ENCODE peak calls at places on chromosome 17, in seven cellular contexts. B, W, D, G, F, R and M are unnamed samples.
A peak's percentile ranks its signal among the peaks of the same experiment; 100 is the strongest.

GRCh38 chr17:20084621-20085282 is 75.6 kb downstream of the SPECC1 start:
- DNase-seq in F (no peak), W (no peak), R (no peak), B (no peak), G (no peak), D (no peak), M (no peak)

GRCh38 chr17:17364338-17364667 is 61.1 kb downstream of the NT5M start:
- DNase-seq in W (no peak), F (no peak), D (no peak), R (no peak), G (no peak), B (no peak), M (no peak)

GRCh38 chr17:17537311-17538099 is 41.3 kb upstream of the RASD1 start:
- DNase-seq in R (no peak), D (no peak), G (no peak), B (no peak), F (no peak), W (no peak), M (no peak)

GRCh38 chr17:4739122-4740024 is at the start of the genes CXCL16 and ZMYND15:
- DNase-seq in F (no peak), R (no peak), B (peak; percentile 42), W (no peak), D (no peak), G (peak; percentile 79), M (peak; percentile 47)

GRCh38 chr17:50507871-50508572 is at the start of gene MYCBPAP:
- DNase-seq in B (no peak), D (no peak), G (peak; percentile 98), W (peak; percentile 28), R (peak; percentile 43), F (no peak), M (peak; percentile 78)

GRCh38 chr17:11539637-11540036 is 58.6 kb upstream of the DNAH9 start:
- DNase-seq in W (no peak), F (no peak), D (no peak), G (peak; percentile 56), R (no peak), B (no peak), M (no peak)

GRCh38 chr17:40329981-40330794 is 21.2 kb downstream of the RARA start:
- DNase-seq in R (no peak), W (no peak), B (no peak), F (no peak), G (peak; percentile 67), D (no peak), M (no peak)

GRCh38 chr17:4583796-4584124 is 569 bp upstream of the SMTNL2 start:
- DNase-seq in B (peak; percentile 28), G (peak; percentile 79), F (no peak), R (no peak), D (peak; percentile 31), W (no peak), M (no peak)

GRCh38 chr17:14297161-14297851 is 3.6 kb upstream of the HS3ST3B1 start:
- DNase-seq in D (no peak), F (peak; percentile 48), G (peak; percentile 50), R (no peak), W (no peak), B (no peak), M (peak; percentile 30)

GRCh38 chr17:44775136-44775837 is 16.5 kb downstream of the ADAM11 start:
- DNase-seq in D (peak; percentile 97), W (peak; percentile 91), R (peak; percentile 99), F (peak; percentile 98), G (peak; percentile 98), B (no peak), M (peak; percentile 99)

GRCh38 chr17:608911-609882 is 105.4 kb downstream of the VPS53 start:
- DNase-seq in W (peak; percentile 30), G (peak; percentile 35), R (no peak), B (no peak), F (no peak), D (no peak), M (no peak)

GRCh38 chr17:5897320-5897911 is 172.8 kb upstream of the WSCD1 start:
- DNase-seq in F (no peak), W (no peak), G (no peak), B (no peak), D (no peak), R (peak; percentile 49), M (no peak)

GRCh38 chr17:16363749-16364536 is 10.7 kb upstream of the CENPV start:
- DNase-seq in R (no peak), G (peak; percentile 74), D (peak; percentile 72), F (peak; percentile 66), W (peak; percentile 61), B (peak; percentile 69), M (peak; percentile 65)

GRCh38 chr17:21318439-21318838 is 33.9 kb downstream of the MAP2K3 start:
- DNase-seq in D (no peak), B (no peak), R (peak; percentile 27), W (no peak), G (no peak), F (no peak), M (no peak)

GRCh38 chr17:40063915-40064531 is 1.3 kb downstream of the THRA start:
- DNase-seq in G (no peak), F (peak; percentile 47), R (no peak), B (no peak), D (no peak), W (no peak), M (no peak)

GRCh38 chr17:72111374-72111773 is 9.4 kb upstream of the SOX9 start:
- DNase-seq in R (no peak), W (no peak), G (peak; percentile 86), D (no peak), F (no peak), B (no peak), M (no peak)
- TF ChIP-seq JUND in R (no peak), W (no peak), G (no peak), D (no peak), F (no peak), B (no peak), M (no peak)

GRCh38 chr17:64110436-64111152 is 19.4 kb downstream of the ERN1 start:
- DNase-seq in B (peak; percentile 46), D (no peak), W (no peak), R (no peak), G (no peak), F (no peak), M (no peak)

GRCh38 chr17:64107517-64108235 is 22.3 kb downstream of the ERN1 start:
- DNase-seq in R (no peak), W (no peak), D (no peak), B (no peak), G (no peak), F (peak; percentile 35), M (no peak)

GRCh38 chr17:64111831-64112230 is 18.1 kb downstream of the ERN1 start:
- DNase-seq in F (no peak), W (no peak), R (no peak), G (no peak), D (no peak), B (no peak), M (no peak)

GRCh38 chr17:64106918-64107317 is 23.0 kb downstream of the ERN1 start:
- DNase-seq in G (no peak), D (no peak), R (no peak), W (no peak), B (no peak), F (no peak), M (no peak)

GRCh38 chr17:64109400-64109799 is 20.5 kb downstream of the ERN1 start:
- DNase-seq in F (no peak), B (no peak), R (no peak), G (no peak), W (no peak), D (no peak), M (no peak)
- TF ChIP-seq JUND in F (no peak), B (no peak), R (no peak), G (no peak), W (no peak), D (no peak), M (no peak)

DNA sequence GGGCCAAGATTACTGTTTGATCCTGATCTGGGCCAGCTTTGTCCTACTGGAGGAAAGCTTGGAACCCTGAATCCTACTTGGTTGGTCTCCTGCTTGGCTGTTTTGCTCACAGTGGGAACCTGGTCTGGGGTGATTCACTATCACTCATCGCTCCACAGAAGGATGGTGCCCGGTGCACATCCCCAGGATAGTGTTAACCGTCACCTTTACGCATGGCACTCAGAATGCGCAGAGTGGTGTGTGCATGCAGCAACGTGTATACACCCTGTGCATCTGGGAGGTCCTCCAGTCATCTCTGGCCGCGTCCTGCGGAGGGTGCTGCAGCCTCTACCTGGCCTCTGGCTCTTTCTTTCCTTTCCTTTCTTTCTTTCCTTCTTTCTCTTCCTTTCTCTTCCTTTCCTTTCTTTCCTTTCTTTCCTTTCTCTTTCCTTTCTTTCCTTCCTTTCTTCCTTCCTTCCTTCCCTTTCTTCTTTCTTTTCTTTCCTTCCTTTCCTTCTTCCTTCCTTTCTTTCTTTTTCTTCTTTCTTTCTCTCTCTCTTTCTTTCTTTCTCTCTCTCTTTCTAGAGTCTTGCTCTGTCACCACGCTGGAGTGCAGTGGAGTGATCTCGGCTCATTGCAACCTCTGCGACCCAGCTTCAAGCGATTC is 13.1 kb downstream of the SOCS3 start:
- DNase-seq in G (no peak), B (no peak), D (no peak), R (no peak), F (no peak), W (no peak), M (no peak)
- TF ChIP-seq JUND in G (no peak), B (no peak), D (no peak), R (no peak), F (no peak), W (no peak), M (no peak)

GRCh38 chr17:56597495-56597990 is 4.0 kb downstream of the NOG start:
- DNase-seq in W (no peak), D (no peak), G (peak; percentile 56), R (no peak), F (no peak), B (no peak), M (no peak)

GRCh38 chr17:56596741-56597494 is 3.4 kb downstream of the NOG start:
- DNase-seq in B (no peak), G (peak; percentile 40), D (no peak), F (no peak), W (no peak), R (no peak), M (no peak)

GRCh38 chr17:56593741-56594527 is 435 bp downstream of the NOG start:
- DNase-seq in R (no peak), B (no peak), D (no peak), G (peak; percentile 84), W (no peak), F (peak; percentile 13), M (peak; percentile 83)

GRCh38 chr17:56594528-56595418 is 1.3 kb downstream of the NOG start:
- DNase-seq in D (no peak), B (no peak), R (no peak), W (no peak), G (no peak), F (no peak), M (peak; percentile 15)

DNA sequence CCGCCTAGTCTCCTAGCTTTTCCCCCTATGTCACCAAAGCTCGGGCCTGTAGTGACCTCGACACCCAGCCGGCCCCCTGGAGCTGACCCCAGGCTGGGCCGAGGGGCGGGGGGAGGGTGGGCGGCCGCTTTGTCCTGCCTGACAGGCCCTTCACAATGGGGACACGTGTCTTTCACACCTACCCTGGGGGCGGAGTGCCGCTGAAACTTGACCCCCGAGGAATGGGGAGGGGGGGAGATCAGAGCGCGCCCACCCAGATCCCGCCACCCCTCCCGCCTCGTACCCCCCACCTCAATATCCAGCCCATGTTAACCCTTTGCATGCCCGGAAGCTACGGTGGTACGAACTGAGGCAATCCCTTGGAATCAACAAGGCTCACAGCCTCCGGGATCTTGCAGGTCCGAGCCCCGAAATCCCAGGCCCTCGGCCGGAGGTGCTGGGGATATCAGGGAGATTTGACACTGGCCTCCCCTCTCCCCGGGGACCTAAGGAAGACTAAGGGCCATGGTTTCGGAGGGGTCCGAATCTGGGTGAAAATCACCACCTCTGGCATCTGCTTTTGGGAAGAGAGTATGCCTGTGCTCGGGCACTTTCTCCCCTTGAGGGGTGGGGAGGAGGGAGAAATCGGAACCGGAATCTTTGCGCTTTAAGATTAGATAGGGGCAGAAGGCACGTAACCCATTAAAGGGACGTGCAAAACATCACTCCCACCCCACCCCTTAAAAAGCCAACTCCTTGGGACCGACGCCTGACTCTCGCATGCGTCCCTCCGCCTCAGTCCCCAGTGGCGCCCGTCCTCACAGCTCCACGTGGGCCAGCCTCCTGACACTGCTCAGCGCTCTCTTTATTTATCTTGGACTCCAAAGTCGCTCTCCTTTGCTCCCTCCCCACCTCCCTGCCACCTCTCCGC is 2.6 kb downstream of the NOG start:
- DNase-seq in G (peak; percentile 35), W (no peak), F (no peak), D (no peak), B (no peak), R (no peak), M (no peak)
- TF ChIP-seq JUND in G (no peak), W (no peak), F (no peak), D (no peak), B (no peak), R (no peak), M (no peak)